ENCODE peak calls at places on chromosomes 3 and 15, in seven cellular contexts. S, Y, B, K, E, G and M are unnamed samples.

GRCh38 chr3:159881828-159882309 is 106.8 kb upstream of the IL12A start:
- DNase-seq in S (no peak), Y (peak; percentile 47), B (no peak), K (no peak), E (no peak), G (no peak), M (no peak)

GRCh38 chr3:42979044-42979962 is at the start of gene GASK1A:
- DNase-seq in S (no peak), Y (peak; percentile 10), B (peak; percentile 26), K (peak; percentile 61), E (no peak), G (no peak), M (peak; percentile 27)

GRCh38 chr3:142642956-142643355 is 46.8 kb downstream of the PLS1 start:
- DNase-seq in S (no peak), Y (no peak), B (no peak), K (no peak), E (no peak), G (no peak), M (no peak)

GRCh38 chr3:115825046-115825445 is 201.7 kb downstream of the GAP43 start:
- DNase-seq in S (no peak), Y (peak; percentile 75), B (no peak), K (no peak), E (no peak), G (no peak), M (no peak)

GRCh38 chr3:61897848-61898247 is 336.5 kb downstream of the PTPRG start:
- DNase-seq in S (no peak), Y (no peak), B (no peak), K (no peak), E (no peak), G (no peak), M (no peak)

GRCh38 chr15:100704281-100705055 is 102.1 kb downstream of the ASB7 start:
- DNase-seq in S (no peak), Y (peak; percentile 68), B (no peak), K (no peak), E (no peak), G (no peak), M (no peak)

GRCh38 chr15:67175643-67176071 is 78.8 kb downstream of the AAGAB start:
- DNase-seq in S (no peak), Y (peak; percentile 91), B (peak; percentile 50), K (peak; percentile 80), E (no peak), G (no peak), M (no peak)

GRCh38 chr3:97857401-97857800 is 35.6 kb downstream of the CRYBG3 start:
- DNase-seq in S (no peak), Y (no peak), B (no peak), K (no peak), E (no peak), G (no peak), M (no peak)

GRCh38 chr3:195204360-195205166 is 66.4 kb downstream of the XXYLT1 start:
- DNase-seq in S (no peak), Y (no peak), B (no peak), K (no peak), E (no peak), G (no peak), M (no peak)

GRCh38 chr3:171565133-171565532 is 104.9 kb upstream of the TNIK start:
- DNase-seq in S (no peak), Y (no peak), B (no peak), K (no peak), E (no peak), G (no peak), M (no peak)

GRCh38 chr3:31561891-31562290 is 29.2 kb downstream of the STT3B start:
- DNase-seq in S (no peak), Y (no peak), B (no peak), K (no peak), E (no peak), G (no peak), M (no peak)

GRCh38 chr15:78093242-78094020 is 1.1 kb downstream of the SH2D7 start:
- DNase-seq in S (no peak), Y (peak; percentile 77), B (no peak), K (no peak), E (no peak), G (no peak), M (no peak)

GRCh38 chr3:40229963-40230362 is 79.5 kb upstream of the EIF1B start:
- DNase-seq in S (no peak), Y (no peak), B (no peak), K (no peak), E (no peak), G (no peak), M (no peak)

GRCh38 chr3:175255698-175256097 is 396.6 kb downstream of the NAALADL2 start:
- DNase-seq in S (no peak), Y (peak; percentile 77), B (no peak), K (no peak), E (no peak), G (no peak), M (no peak)

GRCh38 chr3:124395584-124396340 is 334.5 kb upstream of the UMPS start:
- DNase-seq in S (no peak), Y (no peak), B (no peak), K (no peak), E (no peak), G (no peak), M (no peak)

GRCh38 chr3:49313902-49314676 is 25.8 kb downstream of the USP4 start:
- DNase-seq in S (no peak), Y (peak; percentile 50), B (no peak), K (no peak), E (no peak), G (no peak), M (no peak)

GRCh38 chr3:126407412-126408044 is 12.8 kb downstream of the CFAP100 start:
- DNase-seq in S (no peak), Y (no peak), B (no peak), K (no peak), E (no peak), G (no peak), M (no peak)

GRCh38 chr3:133464573-133464972 is 64.7 kb downstream of the BFSP2 start:
- DNase-seq in S (no peak), Y (peak; percentile 42), B (no peak), K (peak; percentile 28), E (no peak), G (no peak), M (no peak)

GRCh38 chr15:40929730-40930429 is 740 bp downstream of the DLL4 start:
- DNase-seq in S (no peak), Y (peak; percentile 74), B (no peak), K (no peak), E (no peak), G (no peak), M (no peak)

GRCh38 chr3:71607364-71607763 is 23.8 kb upstream of the FOXP1 start:
- DNase-seq in S (no peak), Y (no peak), B (no peak), K (no peak), E (no peak), G (no peak), M (no peak)

GRCh38 chr3:70360985-70361384 is 48.5 kb upstream of the MDFIC2 start:
- DNase-seq in S (no peak), Y (peak; percentile 83), B (no peak), K (peak; percentile 29), E (no peak), G (no peak), M (no peak)

GRCh38 chr3:133535971-133536634 is 37.4 kb upstream of the CDV3 start:
- DNase-seq in S (no peak), Y (peak; percentile 97), B (no peak), K (no peak), E (no peak), G (peak; percentile 5), M (no peak)

GRCh38 chr15:33209575-33210519 is 15.3 kb upstream of the FMN1 start:
- DNase-seq in S (no peak), Y (no peak), B (no peak), K (no peak), E (no peak), G (no peak), M (no peak)

GRCh38 chr3:129665024-129665768 is 58.7 kb upstream of the PLXND1 start:
- DNase-seq in S (no peak), Y (peak; percentile 58), B (no peak), K (no peak), E (no peak), G (no peak), M (no peak)

GRCh38 chr15:91561371-91562100 is 292.0 kb upstream of the SLCO3A1 start:
- DNase-seq in S (no peak), Y (peak; percentile 90), B (no peak), K (no peak), E (no peak), G (peak; percentile 90), M (peak; percentile 12)

GRCh38 chr15:41813426-41813825 is 14.5 kb upstream of the JMJD7 start:
- DNase-seq in S (no peak), Y (no peak), B (no peak), K (no peak), E (no peak), G (no peak), M (no peak)

GRCh38 chr3:149371001-149371722 is 6.3 kb downstream of the TM4SF1 start:
- DNase-seq in S (no peak), Y (peak; percentile 79), B (no peak), K (peak; percentile 61), E (no peak), G (peak; percentile 35), M (no peak)

GRCh38 chr3:56911363-56911762 is 109.6 kb upstream of the ARHGEF3 start:
- DNase-seq in S (no peak), Y (no peak), B (no peak), K (peak; percentile 9), E (no peak), G (no peak), M (no peak)

GRCh38 chr3:105518806-105519418 is 152.2 kb downstream of the ALCAM start:
- DNase-seq in S (no peak), Y (peak; percentile 68), B (peak; percentile 20), K (peak; percentile 76), E (no peak), G (peak; percentile 88), M (no peak)

GRCh38 chr3:71881732-71882131 is 96.8 kb upstream of the PROK2 start:
- DNase-seq in S (no peak), Y (no peak), B (no peak), K (no peak), E (no peak), G (no peak), M (no peak)

GRCh38 chr3:137134431-137134830 is 176.6 kb downstream of the IL20RB start:
- DNase-seq in S (no peak), Y (no peak), B (no peak), K (no peak), E (no peak), G (no peak), M (no peak)

GRCh38 chr3:188646592-188646991 is 492.6 kb downstream of the LPP start:
- DNase-seq in S (no peak), Y (peak; percentile 39), B (no peak), K (peak; percentile 23), E (no peak), G (no peak), M (no peak)